ENCODE peak calls at places on chromosomes 7 and 10, in four cellular contexts. L, Q, C and M are unnamed samples.

GRCh38 chr10:37240223-37240622 is 114.8 kb downstream of the ANKRD30A start:
- DNase-seq in Q (no peak), L (no peak), C (no peak), M (no peak)

GRCh38 chr7:117127585-117128168 is 174.4 kb downstream of the ST7 start:
- DNase-seq in L (peak; percentile 84), C (no peak), Q (peak; percentile 45), M (peak; percentile 72)

GRCh38 chr7:608954-609711 is 89.5 kb upstream of the PDGFA start:
- DNase-seq in C (peak; percentile 53), Q (no peak), L (no peak), M (no peak)

GRCh38 chr10:53606951-53607350 is 834.4 kb upstream of the MBL2 start:
- DNase-seq in L (no peak), C (no peak), Q (no peak), M (no peak)

GRCh38 chr10:32954545-32955298 is 3.3 kb downstream of the ITGB1 start:
- DNase-seq in L (no peak), C (no peak), Q (no peak), M (no peak)

GRCh38 chr10:31186225-31187010 is 132.6 kb upstream of the ZEB1 start:
- DNase-seq in C (no peak), L (no peak), Q (no peak), M (no peak)

GRCh38 chr10:75062900-75063299 is 48.6 kb upstream of the SAMD8 start:
- DNase-seq in C (no peak), Q (no peak), L (no peak), M (no peak)

GRCh38 chr7:54546986-54547314 is 4.8 kb downstream of the VSTM2A start:
- DNase-seq in C (no peak), Q (no peak), L (no peak), M (no peak)

GRCh38 chr7:35736725-35737124 is 41.8 kb upstream of the HERPUD2 start:
- DNase-seq in C (no peak), L (no peak), Q (no peak), M (no peak)

GRCh38 chr10:71978476-71978875 is 14.3 kb downstream of the CHST3 start:
- DNase-seq in L (no peak), C (no peak), Q (no peak), M (no peak)

GRCh38 chr10:63627881-63628296 is 106.7 kb downstream of the REEP3 start:
- DNase-seq in Q (no peak), L (peak; percentile 23), C (no peak), M (no peak)

GRCh38 chr7:6395898-6396582 is 51.7 kb downstream of the DAGLB start:
- DNase-seq in Q (no peak), L (no peak), C (no peak), M (peak; percentile 87)

GRCh38 chr7:47460251-47460989 is 121.5 kb downstream of the TNS3 start:
- DNase-seq in L (no peak), Q (no peak), C (peak; percentile 52), M (peak; percentile 50)

GRCh38 chr7:80131675-80132435 is 2.8 kb upstream of the GNAI1 start:
- DNase-seq in L (no peak), C (no peak), Q (no peak), M (no peak)

GRCh38 chr7:19110026-19110777 is 7.2 kb downstream of the TWIST1 start:
- DNase-seq in C (no peak), L (no peak), Q (no peak), M (no peak)

GRCh38 chr7:55288070-55288824 is 76.9 kb upstream of the LANCL2 start:
- DNase-seq in C (no peak), L (no peak), Q (no peak), M (no peak)

GRCh38 chr7:2936301-2936700 is 92.2 kb upstream of the GNA12 start:
- DNase-seq in Q (no peak), C (peak; percentile 5), L (no peak), M (peak; percentile 44)

GRCh38 chr7:40608321-40609075 is 473.7 kb downstream of the SUGCT start:
- DNase-seq in C (no peak), L (no peak), Q (no peak), M (no peak)

GRCh38 chr7:76278540-76278939 is 23.9 kb upstream of the HSPB1 start:
- DNase-seq in C (no peak), L (peak; percentile 63), Q (no peak), M (no peak)

GRCh38 chr10:132109341-132110072 is 43.8 kb downstream of the JAKMIP3 start:
- DNase-seq in L (no peak), C (no peak), Q (no peak), M (peak; percentile 78)

GRCh38 chr10:7354330-7355047 is 56.3 kb downstream of the SFMBT2 start:
- DNase-seq in L (no peak), Q (no peak), C (no peak), M (no peak)

GRCh38 chr7:16795624-16796023 is 9.2 kb downstream of the AGR2 start:
- DNase-seq in Q (no peak), C (no peak), L (no peak), M (no peak)

GRCh38 chr7:81051811-81052413 is 133.1 kb upstream of the SEMA3C start:
- DNase-seq in C (no peak), L (no peak), Q (no peak), M (no peak)

GRCh38 chr10:1155791-1156615 is 99.8 kb downstream of the WDR37 start:
- DNase-seq in Q (no peak), C (peak; percentile 54), L (no peak), M (peak; percentile 77)

GRCh38 chr10:8058274-8059111 is 4.0 kb downstream of the GATA3 start:
- DNase-seq in Q (no peak), L (no peak), C (no peak), M (peak; percentile 69)

GRCh38 chr7:30445770-30446169 is 32.8 kb downstream of the NOD1 start:
- DNase-seq in Q (no peak), L (peak; percentile 98), C (peak; percentile 89), M (peak; percentile 90)

GRCh38 chr10:48520594-48520993 is 84.3 kb downstream of the ARHGAP22 start:
- DNase-seq in Q (no peak), L (no peak), C (no peak), M (no peak)

GRCh38 chr10:102819054-102819453 is 18.2 kb downstream of the CYP17A1 start:
- DNase-seq in L (peak; percentile 44), Q (no peak), C (no peak), M (no peak)

GRCh38 chr7:106820321-106821217 is 44.5 kb upstream of the PIK3CG start:
- DNase-seq in C (no peak), Q (no peak), L (no peak), M (no peak)